ENCODE peak calls at places on chromosomes 2 and 18, in five cellular contexts. I is stimulated activated CD4-positive, alpha-beta T cell treated with anti-CD3 and anti-CD28 coated beads, Interleukin-4, amount 100 ng/mL, for 1 hour; N is GM10248; K is cardiac muscle cell; V is GM12865. M is an unnamed sample.

GRCh38 chr2:217706095-217706494 is 296.7 kb downstream of the TNS1 start:
- DNase-seq in I (no peak), N (no peak), V (no peak), K (no peak), M (no peak)

GRCh38 chr2:30336978-30337841 is 105.9 kb downstream of the LBH start:
- DNase-seq in V (peak), K (no peak), I (peak), N (peak), M (no peak)

GRCh38 chr2:23596316-23596885 is 211.4 kb downstream of the KLHL29 start:
- DNase-seq in I (no peak), N (no peak), V (no peak), K (no peak), M (no peak)

GRCh38 chr2:216365518-216365917 is 6.8 kb downstream of the MARCHF4 start:
- DNase-seq in V (no peak), N (no peak), I (no peak), K (no peak), M (no peak)

GRCh38 chr2:207304798-207305197 is 139.1 kb upstream of the KLF7 start:
- DNase-seq in V (no peak), K (no peak), N (no peak), I (no peak), M (no peak)

GRCh38 chr2:232341739-232342126 is 36.8 kb upstream of the ALPP start:
- DNase-seq in V (no peak), I (peak), K (no peak), N (no peak), M (no peak)

GRCh38 chr18:46281185-46282176 is 177.3 kb downstream of the HAUS1 start:
- DNase-seq in V (peak), K (peak), N (peak), I (peak), M (no peak)

GRCh38 chr18:58911241-58911640 is 46.6 kb downstream of the ZNF532 start:
- DNase-seq in I (no peak), V (no peak), K (no peak), N (no peak), M (no peak)

GRCh38 chr18:75340206-75340605 is 87.3 kb downstream of the SMIM21 start:
- DNase-seq in N (no peak), V (no peak), K (no peak), I (no peak), M (peak)

GRCh38 chr2:222298311-222299150 is at the start of gene PAX3:
- DNase-seq in I (no peak), K (peak), N (no peak), V (no peak), M (peak)

GRCh38 chr18:39571511-39571910 is 2005.9 kb upstream of the CELF4 start:
- DNase-seq in V (peak), K (peak), I (no peak), N (peak), M (no peak)

GRCh38 chr18:14089781-14090180 is 42.5 kb downstream of the ZNF519 start:
- DNase-seq in I (no peak), K (no peak), V (no peak), N (no peak), M (no peak)

GRCh38 chr2:98445167-98445522 is 487 bp downstream of the INPP4A start:
- DNase-seq in N (peak), V (no peak), I (no peak), K (no peak), M (no peak)

GRCh38 chr2:3131636-3132326 is 245.8 kb downstream of the EIPR1 start:
- DNase-seq in K (no peak), N (no peak), I (no peak), V (no peak), M (no peak)

GRCh38 chr2:46564811-46565241 is 85.5 kb downstream of the TMEM247 start:
- DNase-seq in V (no peak), N (no peak), I (no peak), K (peak), M (no peak)

GRCh38 chr2:86301711-86302202 is 35.7 kb downstream of the REEP1 start:
- DNase-seq in K (no peak), N (no peak), I (no peak), V (no peak), M (no peak)

GRCh38 chr2:80053522-80054338 is 250.8 kb downstream of the LRRTM1 start:
- DNase-seq in N (no peak), I (no peak), V (no peak), K (peak), M (no peak)

GRCh38 chr18:43009666-43010065 is 105.8 kb downstream of the RIT2 start:
- DNase-seq in V (no peak), K (no peak), I (no peak), N (no peak), M (no peak)